ENCODE peak calls at places on chromosomes 4 and X, in six cellular contexts. W, F, C, R, D and U are unnamed samples.

GRCh38 chrX:154486396-154487207 is at the start of gene UBL4A:
- DNase-seq in R (peak), F (no peak), D (peak), C (peak), W (peak), U (peak)

GRCh38 chrX:22323541-22323940 is 50.8 kb downstream of the CBLL2 start:
- DNase-seq in R (no peak), D (no peak), F (peak), C (peak), W (peak), U (no peak)

GRCh38 chrX:155888139-155888538 is 7.0 kb downstream of the VAMP7 start:
- DNase-seq in R (no peak), W (peak), C (peak), D (no peak), F (peak), U (no peak)

GRCh38 chr4:147628415-147628814 is 11.2 kb downstream of the TMEM184C start:
- DNase-seq in C (no peak), W (peak), D (no peak), R (no peak), F (no peak), U (no peak)

GRCh38 chr4:148787831-148788477 is 345.7 kb upstream of the NR3C2 start:
- DNase-seq in R (no peak), W (peak), C (peak), D (no peak), F (no peak), U (no peak)

GRCh38 chr4:38313175-38313574 is 350.8 kb upstream of the KLF3 start:
- DNase-seq in W (no peak), D (peak), R (no peak), C (no peak), F (no peak), U (no peak)

GRCh38 chrX:46582964-46583363 is 9.4 kb downstream of the CHST7 start:
- DNase-seq in D (no peak), F (peak), R (no peak), W (peak), C (peak), U (peak)

GRCh38 chr4:15584785-15585184 is 70.4 kb downstream of the FBXL5 start:
- DNase-seq in W (no peak), D (no peak), C (no peak), R (no peak), F (no peak), U (no peak)

GRCh38 chrX:8921615-8922014 is 112.3 kb downstream of the FAM9B start:
- DNase-seq in W (no peak), D (no peak), F (no peak), C (no peak), R (no peak), U (no peak)

GRCh38 chr4:122700178-122700725 is 32.3 kb upstream of the BBS12 start:
- DNase-seq in D (peak), C (peak), R (peak), F (no peak), W (peak), U (peak)

GRCh38 chr4:42428036-42428435 is 30.7 kb downstream of the SHISA3 start:
- DNase-seq in F (no peak), C (no peak), W (no peak), R (no peak), D (no peak), U (no peak)

GRCh38 chr4:111618908-111619307 is 526.3 kb upstream of the FAM241A start:
- DNase-seq in R (no peak), D (no peak), W (peak), F (no peak), C (no peak), U (no peak)

GRCh38 chrX:15293471-15293870 is 22.0 kb downstream of the ASB11 start:
- DNase-seq in R (no peak), F (no peak), W (no peak), C (peak), D (no peak), U (no peak)

GRCh38 chr4:57109847-57110634 is at the start of gene IGFBP7:
- DNase-seq in C (peak), D (peak), R (peak), W (peak), F (no peak), U (no peak)

GRCh38 chrX:118528089-118528753 is 32.6 kb downstream of the DOCK11 start:
- DNase-seq in F (no peak), D (peak), C (no peak), W (no peak), R (peak), U (no peak)

GRCh38 chr4:186852964-186853391 is 129.3 kb upstream of the FAT1 start:
- DNase-seq in R (no peak), W (no peak), F (no peak), C (no peak), D (no peak), U (no peak)

GRCh38 chr4:43842594-43842993 is 606.0 kb downstream of the KCTD8 start:
- DNase-seq in R (no peak), F (no peak), W (no peak), C (no peak), D (no peak), U (no peak)

GRCh38 chr4:43837604-43838003 is 611.0 kb downstream of the KCTD8 start:
- DNase-seq in W (no peak), F (no peak), D (no peak), R (no peak), C (no peak), U (no peak)

GRCh38 chr4:43846111-43846587 is 602.5 kb downstream of the KCTD8 start:
- DNase-seq in C (no peak), W (no peak), D (no peak), R (peak), F (no peak), U (no peak)

DNA sequence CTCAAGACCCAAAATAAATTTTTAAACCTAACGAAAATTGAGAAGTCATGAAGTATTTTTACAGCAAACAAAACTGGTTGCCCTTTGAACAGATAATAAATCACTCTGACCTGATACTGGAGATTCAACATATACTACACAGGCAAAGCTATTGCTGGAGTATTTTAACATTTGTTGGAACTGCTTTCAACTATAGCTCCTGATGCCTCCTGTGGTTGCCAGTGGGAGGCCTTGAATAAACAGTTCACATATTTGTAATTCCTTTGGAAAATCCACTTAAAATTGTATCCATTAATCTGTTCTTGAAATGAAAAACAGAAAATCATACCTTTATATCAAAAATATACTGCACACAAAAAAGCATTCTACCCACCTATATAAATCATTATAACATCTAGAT is 605.1 kb downstream of the KCTD8 start:
- DNase-seq in R (no peak), F (no peak), C (no peak), W (peak), D (no peak), U (no peak)
- TF ChIP-seq CTCF in R (no peak), F (no peak), C (peak), W (peak), D (no peak), U (no peak)

GRCh38 chrX:53332204-53332603 is 50.8 kb upstream of the IQSEC2 start:
- DNase-seq in R (no peak), D (no peak), W (no peak), F (no peak), C (no peak), U (no peak)

GRCh38 chrX:53330331-53330730 is 48.9 kb upstream of the IQSEC2 start:
- DNase-seq in D (no peak), R (no peak), W (no peak), F (no peak), C (no peak), U (no peak)

GRCh38 chrX:53333853-53334252 is 52.5 kb upstream of the IQSEC2 start:
- DNase-seq in D (no peak), C (no peak), W (no peak), R (no peak), F (no peak), U (no peak)
- H3K4me3 ChIP-seq in D (no peak), C (no peak), W (no peak), R (no peak), F (no peak), U (no peak)

DNA sequence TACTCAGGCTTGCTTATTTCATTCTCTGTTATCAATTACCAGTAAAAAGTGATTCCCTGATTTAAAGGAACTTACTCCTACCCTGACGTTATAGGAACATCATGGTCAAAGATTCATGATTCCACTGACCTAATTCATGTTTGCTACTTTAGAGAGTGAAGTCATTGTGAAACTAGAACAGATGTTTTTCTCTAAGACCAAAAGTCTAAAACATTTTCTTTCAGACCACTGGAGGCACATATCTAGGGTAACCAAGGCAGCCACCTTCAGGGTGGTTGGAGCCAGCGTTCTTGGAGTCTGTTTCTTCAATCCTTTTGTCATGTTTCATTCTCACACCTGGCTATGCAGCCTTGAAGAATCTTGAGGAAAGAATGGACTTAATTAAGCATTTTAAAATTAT is 77.8 kb downstream of the GALNTL6 start:
- DNase-seq in D (no peak), C (no peak), R (no peak), F (no peak), W (peak), U (no peak)
- TF ChIP-seq CTCF in D (no peak), C (no peak), R (no peak), F (no peak), W (peak), U (no peak)

DNA sequence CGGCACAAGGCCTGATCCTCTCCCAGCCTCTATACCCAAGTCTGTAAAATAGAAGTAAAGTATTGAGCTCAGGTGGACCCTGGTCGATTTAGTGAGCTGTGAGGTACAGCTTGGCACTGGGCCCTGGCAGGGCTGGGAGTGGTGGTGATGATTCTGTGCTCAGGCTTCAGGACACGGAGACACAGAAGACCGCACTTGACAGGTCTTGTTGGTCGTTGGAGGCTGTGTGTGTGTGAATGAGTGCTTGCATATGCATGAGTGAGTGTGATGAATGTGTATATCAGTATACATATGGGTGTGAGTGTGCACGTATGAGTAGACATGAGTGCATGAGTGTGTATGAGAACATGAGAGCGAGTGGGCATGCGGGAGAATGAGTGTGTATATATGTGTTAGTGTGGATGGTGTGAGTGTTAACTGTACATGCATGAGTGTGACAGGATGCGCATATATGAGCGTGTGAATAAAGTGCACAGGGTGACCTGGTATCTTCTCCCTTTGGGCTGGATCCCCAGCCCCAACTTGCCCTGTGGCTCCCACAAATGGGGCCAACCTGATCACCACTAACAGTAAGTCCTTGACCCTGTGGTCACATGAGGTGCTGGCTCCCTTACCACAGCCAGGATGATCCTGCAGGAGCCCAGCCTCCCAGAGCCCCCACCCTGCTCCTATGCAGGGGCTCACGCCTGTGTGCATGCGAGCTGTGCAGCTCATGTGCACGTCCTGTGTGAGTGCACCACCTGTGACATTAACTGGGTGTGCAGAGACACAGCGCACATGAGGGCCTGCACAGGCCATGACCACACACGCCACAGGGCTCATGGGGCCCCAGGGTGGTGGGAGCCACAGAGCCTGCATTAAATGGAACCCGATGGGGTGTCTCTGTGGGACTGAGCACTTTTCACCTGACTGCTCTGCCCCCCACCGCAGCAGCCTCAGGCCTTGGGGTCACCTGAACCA is 20.8 kb downstream of the SH3BP2 start:
- DNase-seq in R (no peak), F (no peak), W (no peak), C (no peak), D (peak), U (no peak)
- H3K4me3 ChIP-seq in R (peak), F (no peak), W (peak), C (no peak), D (peak), U (no peak)

GRCh38 chr4:9762823-9763475 is 18.5 kb upstream of the DRD5 start:
- DNase-seq in F (peak), W (peak), C (peak), R (no peak), D (peak), U (peak)
- TF ChIP-seq CTCF in F (peak), W (peak), C (peak), R (peak), D (peak), U (peak)

GRCh38 chr4:79626102-79626501 is 218.1 kb upstream of the GK2 start:
- DNase-seq in F (no peak), D (no peak), W (no peak), R (no peak), C (no peak), U (no peak)

GRCh38 chr4:79620627-79621026 is 212.6 kb upstream of the GK2 start:
- DNase-seq in F (no peak), R (no peak), D (no peak), W (no peak), C (no peak), U (no peak)

GRCh38 chr4:79621061-79621460 is 213.0 kb upstream of the GK2 start:
- DNase-seq in W (no peak), D (no peak), R (no peak), C (no peak), F (no peak), U (no peak)

GRCh38 chr4:79623125-79623905 is 215.3 kb upstream of the GK2 start:
- DNase-seq in C (no peak), W (peak), D (no peak), R (no peak), F (no peak), U (no peak)
- H3K4me3 ChIP-seq in C (no peak), W (no peak), D (no peak), R (peak), F (no peak), U (no peak)

DNA sequence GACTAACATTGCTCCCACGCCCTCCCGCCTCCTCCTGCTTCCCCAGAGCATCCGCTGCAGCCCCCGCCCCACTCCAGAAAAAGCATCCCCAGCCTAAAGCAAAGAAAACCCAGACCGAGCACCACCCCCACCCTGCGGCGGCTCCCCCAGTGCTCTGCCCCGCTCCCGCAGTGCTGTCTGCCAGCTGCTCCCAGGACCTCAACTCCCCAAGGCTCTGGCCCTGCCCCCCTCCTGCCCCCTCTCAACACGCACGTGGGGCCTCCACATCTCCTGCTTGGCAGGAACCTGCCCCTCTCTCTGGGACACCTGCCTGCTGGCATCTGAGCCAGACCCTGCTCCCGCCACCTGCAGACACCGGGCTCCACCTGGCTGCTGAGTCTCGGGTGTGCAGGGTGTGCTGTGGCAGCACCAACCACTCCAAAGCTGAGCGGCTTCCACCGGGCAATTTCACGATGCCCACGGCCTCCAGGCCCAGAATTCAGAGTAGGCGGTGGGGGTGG is 79.4 kb downstream of the FAM53A start:
- DNase-seq in R (peak), C (no peak), D (peak), W (no peak), F (no peak), U (no peak)
- TF ChIP-seq CTCF in R (no peak), C (peak), D (peak), W (no peak), F (no peak), U (no peak)

GRCh38 chr4:183635737-183636136 is 23.2 kb downstream of the RWDD4 start:
- DNase-seq in W (peak), F (no peak), C (no peak), R (no peak), D (no peak), U (no peak)
- H3K4me3 ChIP-seq in W (no peak), F (no peak), C (no peak), R (peak), D (no peak), U (peak)

DNA sequence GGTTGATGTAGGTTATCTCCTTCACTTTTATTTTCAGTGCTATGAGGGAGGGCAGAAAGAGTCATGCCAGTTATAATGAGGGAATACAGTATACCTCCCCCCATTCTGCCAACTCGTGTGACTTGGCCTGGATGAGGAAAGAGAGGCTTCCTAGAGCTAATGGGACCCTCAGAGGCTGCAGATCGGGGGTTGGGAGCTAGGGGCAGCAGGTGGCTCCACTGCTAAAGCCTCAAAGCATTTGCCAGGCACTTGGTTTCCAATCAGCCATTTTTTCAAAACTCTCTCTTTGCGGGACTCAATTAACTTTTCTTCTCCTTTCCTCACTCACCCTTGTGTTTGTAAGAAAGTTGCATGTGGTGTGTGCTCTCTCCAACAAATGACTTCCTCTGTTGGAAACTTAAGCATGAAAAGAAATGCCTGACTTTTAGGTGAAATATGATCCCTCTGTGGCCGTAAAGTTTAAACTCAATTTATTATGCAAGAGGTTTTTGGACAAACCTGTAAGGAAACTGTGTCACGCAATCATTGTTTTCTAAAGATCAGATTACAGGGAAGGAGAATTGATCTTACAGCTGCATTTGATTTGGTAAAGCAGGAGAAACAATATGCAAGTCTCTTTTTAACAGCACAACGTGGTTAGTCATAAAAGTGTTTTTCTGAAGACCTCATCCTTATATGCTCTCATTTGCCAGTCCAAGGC is 7.0 kb downstream of the SFRP2 start:
- DNase-seq in W (peak), D (no peak), F (no peak), C (no peak), R (no peak), U (no peak)
- TF ChIP-seq CTCF in W (peak), D (no peak), F (no peak), C (no peak), R (no peak), U (no peak)

GRCh38 chrX:148537556-148538182 is 37.3 kb downstream of the AFF2 start:
- DNase-seq in W (no peak), C (no peak), D (no peak), R (no peak), F (no peak), U (no peak)

GRCh38 chrX:148536961-148537360 is 36.5 kb downstream of the AFF2 start:
- DNase-seq in R (no peak), C (no peak), F (no peak), D (no peak), W (no peak), U (no peak)

GRCh38 chrX:148541461-148541983 is 41.1 kb downstream of the AFF2 start:
- DNase-seq in W (no peak), F (no peak), C (no peak), D (no peak), R (no peak), U (no peak)

GRCh38 chrX:148540114-148540513 is 39.7 kb downstream of the AFF2 start:
- DNase-seq in F (no peak), W (no peak), R (no peak), C (no peak), D (no peak), U (no peak)

DNA sequence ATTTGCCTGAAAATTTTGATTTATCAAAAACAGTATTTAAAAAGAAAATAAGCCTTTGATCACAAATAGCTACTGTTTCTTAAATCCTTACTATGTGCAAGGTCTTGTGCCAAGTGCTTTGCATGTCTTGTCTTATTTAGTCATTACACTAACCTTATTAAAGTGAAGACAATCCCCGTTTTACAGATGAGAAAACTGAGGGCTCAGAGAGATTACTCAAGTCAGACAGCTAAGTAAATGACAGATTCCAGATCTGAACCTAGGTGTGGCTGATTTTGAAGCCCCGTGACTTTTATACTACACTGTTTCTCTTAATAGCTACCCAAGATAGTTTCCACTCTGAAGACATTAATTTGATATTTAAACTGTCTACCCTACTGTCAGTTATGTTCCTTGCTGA is 38.2 kb downstream of the AFF2 start:
- DNase-seq in D (no peak), F (no peak), W (no peak), R (no peak), C (no peak), U (no peak)
- H3K4me3 ChIP-seq in D (no peak), F (no peak), W (no peak), R (no peak), C (no peak), U (no peak)